ENCODE peak calls at places on chromosome 13, in eight cellular contexts. N, I, F, J, H, S, V and K are unnamed samples.

GRCh38 chr13:60162096-60162495 is 1.6 kb downstream of the DIAPH3 start:
- DNase-seq in N (peak; percentile 21), I (no peak), F (no peak), J (no peak), H (no peak), S (no peak), V (no peak), K (peak; percentile 14)

GRCh38 chr13:113195360-113195759 is 13.1 kb downstream of the PCID2 start:
- DNase-seq in N (no peak), I (no peak), F (no peak), J (no peak), H (no peak), S (no peak), V (no peak), K (no peak)

GRCh38 chr13:37889811-37890210 is 20.2 kb upstream of the TRPC4 start:
- DNase-seq in N (no peak), I (no peak), F (no peak), J (no peak), H (no peak), S (no peak), V (no peak), K (no peak)

GRCh38 chr13:25923217-25924085 is 128.4 kb downstream of the SHISA2 start:
- DNase-seq in N (no peak), I (no peak), F (no peak), J (no peak), H (no peak), S (no peak), V (no peak), K (peak; percentile 39)

GRCh38 chr13:21034602-21035190 is 26.7 kb downstream of the LATS2 start:
- DNase-seq in N (no peak), I (no peak), F (no peak), J (peak; percentile 53), H (no peak), S (peak; percentile 35), V (no peak), K (no peak)

GRCh38 chr13:113112893-113113845 is 7.6 kb downstream of the F7 start:
- DNase-seq in N (no peak), I (peak; percentile 30), F (peak; percentile 4), J (no peak), H (no peak), S (no peak), V (no peak), K (no peak)

GRCh38 chr13:29081036-29081435 is 260.9 kb downstream of the MTUS2 start:
- DNase-seq in N (peak; percentile 85), I (no peak), F (no peak), J (no peak), H (peak; percentile 75), S (no peak), V (no peak), K (no peak)

GRCh38 chr13:112963641-112964040 is 5.4 kb upstream of the MCF2L start:
- DNase-seq in N (no peak), I (no peak), F (no peak), J (no peak), H (no peak), S (no peak), V (no peak), K (no peak)

GRCh38 chr13:52319876-52320275 is 86.1 kb downstream of the THSD1 start:
- DNase-seq in N (no peak), I (no peak), F (no peak), J (peak; percentile 37), H (no peak), S (no peak), V (no peak), K (peak; percentile 66)

GRCh38 chr13:38008636-38009035 is 139.1 kb upstream of the TRPC4 start:
- DNase-seq in N (no peak), I (no peak), F (no peak), J (peak; percentile 33), H (no peak), S (no peak), V (no peak), K (peak; percentile 23)

GRCh38 chr13:101552286-101552685 is 99.8 kb downstream of the ITGBL1 start:
- DNase-seq in N (no peak), I (no peak), F (no peak), J (no peak), H (no peak), S (no peak), V (no peak), K (no peak)

GRCh38 chr13:98729526-98730057 is 22.9 kb downstream of the SLC15A1 start:
- DNase-seq in N (no peak), I (no peak), F (no peak), J (no peak), H (no peak), S (no peak), V (no peak), K (no peak)

GRCh38 chr13:50202485-50202884 is 187.2 kb downstream of the KCNRG start:
- DNase-seq in N (no peak), I (no peak), F (no peak), J (no peak), H (no peak), S (no peak), V (no peak), K (no peak)

GRCh38 chr13:99981115-99982020 is at the start of gene ZIC2:
- DNase-seq in N (peak; percentile 48), I (no peak), F (no peak), J (no peak), H (no peak), S (peak; percentile 96), V (peak; percentile 11), K (peak; percentile 81)

GRCh38 chr13:42656136-42656535 is 82.2 kb downstream of the TNFSF11 start:
- DNase-seq in N (peak; percentile 23), I (no peak), F (no peak), J (peak; percentile 11), H (no peak), S (peak; percentile 79), V (no peak), K (no peak)

GRCh38 chr13:74047925-74048324 is 86.3 kb downstream of the KLF12 start:
- DNase-seq in N (no peak), I (no peak), F (no peak), J (peak; percentile 22), H (no peak), S (peak; percentile 13), V (no peak), K (peak; percentile 8)

GRCh38 chr13:47215741-47216140 is 318.9 kb upstream of the HTR2A start:
- DNase-seq in N (no peak), I (no peak), F (no peak), J (peak; percentile 94), H (no peak), S (no peak), V (peak; percentile 85), K (peak; percentile 67)

GRCh38 chr13:107865643-107866006 is 349.7 kb downstream of the LIG4 start:
- DNase-seq in N (no peak), I (no peak), F (no peak), J (no peak), H (no peak), S (no peak), V (no peak), K (no peak)

GRCh38 chr13:50974268-50974667 is 64.7 kb downstream of the RNASEH2B start:
- DNase-seq in N (no peak), I (no peak), F (no peak), J (no peak), H (no peak), S (no peak), V (no peak), K (no peak)

GRCh38 chr13:98576215-98576945 is 527 bp downstream of the STK24 start:
- DNase-seq in N (peak; percentile 60), I (peak; percentile 67), F (peak; percentile 61), J (peak; percentile 34), H (peak; percentile 56), S (peak; percentile 62), V (no peak), K (peak; percentile 61)

GRCh38 chr13:51585696-51586095 is 1.4 kb downstream of the WDFY2 start:
- DNase-seq in N (peak; percentile 34), I (no peak), F (no peak), J (peak; percentile 84), H (no peak), S (no peak), V (peak; percentile 43), K (peak; percentile 49)

GRCh38 chr13:74687452-74688180 is 553.4 kb upstream of the KLF12 start:
- DNase-seq in N (no peak), I (no peak), F (no peak), J (peak; percentile 15), H (no peak), S (peak; percentile 84), V (no peak), K (no peak)

GRCh38 chr13:39417643-39418042 is 185.3 kb downstream of the LHFPL6 start:
- DNase-seq in N (no peak), I (no peak), F (no peak), J (peak; percentile 84), H (no peak), S (peak; percentile 49), V (peak; percentile 54), K (peak; percentile 20)

GRCh38 chr13:112446347-112446861 is 70.2 kb downstream of the SPACA7 start:
- DNase-seq in N (no peak), I (peak; percentile 33), F (no peak), J (no peak), H (no peak), S (no peak), V (no peak), K (no peak)

GRCh38 chr13:111367340-111367739 is 46.9 kb downstream of the TEX29 start:
- DNase-seq in N (no peak), I (no peak), F (no peak), J (no peak), H (no peak), S (no peak), V (no peak), K (no peak)

GRCh38 chr13:30681489-30682242 is 53.7 kb upstream of the ALOX5AP start:
- DNase-seq in N (no peak), I (no peak), F (no peak), J (peak; percentile 59), H (no peak), S (no peak), V (peak; percentile 56), K (no peak)